ENCODE peak calls at places on chromosomes 13 and 19, in ten cellular contexts. U, Q, T, F, K, M, N, A, X and S are unnamed samples.

GRCh38 chr19:17214531-17215124 is 529 bp upstream of the USE1 start:
- DNase-seq in U (no peak), Q (no peak), T (no peak), F (no peak), K (no peak), M (no peak), N (no peak), A (no peak), X (no peak), S (no peak)

GRCh38 chr13:64718116-64718515 is 2512.0 kb downstream of the PCDH9 start:
- DNase-seq in U (no peak), Q (no peak), T (no peak), F (no peak), K (no peak), M (no peak), N (no peak), A (no peak), X (no peak), S (no peak)

GRCh38 chr13:36840718-36841250 is 21.8 kb downstream of the RFXAP start:
- DNase-seq in U (no peak), Q (no peak), T (no peak), F (no peak), K (no peak), M (no peak), N (no peak), A (no peak), X (no peak), S (no peak)

GRCh38 chr13:112979406-112979902 is 10.4 kb downstream of the MCF2L start:
- DNase-seq in U (no peak), Q (no peak), T (no peak), F (peak), K (no peak), M (no peak), N (no peak), A (no peak), X (no peak), S (no peak)

GRCh38 chr13:107466326-107466725 is 749.0 kb downstream of the LIG4 start:
- DNase-seq in U (peak), Q (no peak), T (no peak), F (no peak), K (no peak), M (no peak), N (no peak), A (no peak), X (no peak), S (peak)

GRCh38 chr13:87884874-87885273 is 213.7 kb downstream of the SLITRK5 start:
- DNase-seq in U (peak), Q (no peak), T (no peak), F (no peak), K (no peak), M (no peak), N (no peak), A (no peak), X (peak), S (no peak)

GRCh38 chr19:48290923-48291700 is 21.2 kb downstream of the ZNF114 start:
- DNase-seq in U (peak), Q (peak), T (peak), F (peak), K (peak), M (no peak), N (peak), A (peak), X (peak), S (peak)

GRCh38 chr13:75437582-75438318 is 44.2 kb downstream of the TBC1D4 start:
- DNase-seq in U (peak), Q (no peak), T (no peak), F (no peak), K (no peak), M (no peak), N (peak), A (no peak), X (peak), S (peak)

GRCh38 chr13:83883061-83883523 is 818 bp upstream of the SLITRK1 start:
- DNase-seq in U (no peak), Q (no peak), T (no peak), F (no peak), K (no peak), M (no peak), N (no peak), A (no peak), X (peak), S (no peak)

GRCh38 chr13:89726690-89727435 is 1620.6 kb upstream of the MIR17HG start:
- DNase-seq in U (peak), Q (peak), T (no peak), F (no peak), K (no peak), M (no peak), N (no peak), A (no peak), X (no peak), S (no peak)

GRCh38 chr13:113584870-113585671 is 518 bp downstream of the TFDP1 start:
- DNase-seq in U (peak), Q (peak), T (no peak), F (no peak), K (no peak), M (no peak), N (peak), A (peak), X (peak), S (no peak)

GRCh38 chr13:50081106-50081898 is 66.1 kb downstream of the KCNRG start:
- DNase-seq in U (no peak), Q (peak), T (peak), F (peak), K (peak), M (no peak), N (no peak), A (peak), X (peak), S (no peak)

GRCh38 chr13:113121928-113122420 is 625 bp upstream of the F10 start:
- DNase-seq in U (no peak), Q (no peak), T (no peak), F (no peak), K (peak), M (no peak), N (no peak), A (no peak), X (no peak), S (no peak)

DNA sequence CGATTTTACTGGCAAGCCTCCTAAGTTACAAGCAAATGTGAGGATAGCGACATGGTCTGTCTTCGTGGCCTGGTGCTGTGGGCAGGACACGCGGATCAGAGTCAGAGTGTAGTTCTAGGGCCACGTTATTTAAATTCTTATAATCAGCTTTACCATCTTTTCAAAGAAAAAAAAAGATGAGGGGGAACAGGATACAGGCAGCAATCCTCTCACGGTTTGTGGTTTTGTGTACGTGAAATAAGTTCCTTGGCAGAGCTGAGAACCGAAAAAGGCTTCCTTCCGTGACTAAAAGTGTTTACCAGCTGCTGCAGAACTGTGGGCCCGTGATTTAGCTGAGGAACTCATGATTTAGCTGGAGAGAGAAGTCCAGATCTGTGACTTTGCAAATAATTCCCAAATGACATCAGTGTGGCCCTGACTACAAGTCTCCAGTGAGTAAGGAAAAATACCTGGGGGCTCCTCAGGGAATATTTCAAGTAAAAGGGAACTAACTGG is 27.2 kb downstream of the RCBTB2 start:
- DNase-seq in U (no peak), Q (no peak), T (peak), F (no peak), K (no peak), M (peak), N (peak), A (no peak), X (no peak), S (peak)
- H3K4me3 ChIP-seq in U (no peak), Q (no peak), T (no peak), F (no peak), K (no peak), M (no peak), N (no peak), A (no peak), X (no peak), S (no peak)

GRCh38 chr13:45174478-45174877 is 26.4 kb downstream of the KCTD4 start:
- DNase-seq in U (no peak), Q (no peak), T (no peak), F (no peak), K (no peak), M (no peak), N (no peak), A (no peak), X (no peak), S (no peak)
- TF ChIP-seq CTCF in U (no peak), Q (no peak), T (no peak), F (no peak), K (no peak), M (no peak), N (no peak), A (no peak), X (no peak), S (no peak)

GRCh38 chr19:8611391-8611883 is 922 bp upstream of the ADAMTS10 start:
- DNase-seq in U (no peak), Q (peak), T (peak), F (no peak), K (peak), M (no peak), N (no peak), A (no peak), X (no peak), S (peak)

GRCh38 chr19:8608858-8609209 is 1.7 kb downstream of the ADAMTS10 start:
- DNase-seq in U (no peak), Q (no peak), T (no peak), F (no peak), K (no peak), M (no peak), N (no peak), A (no peak), X (no peak), S (no peak)

GRCh38 chr19:8610928-8611284 is 391 bp upstream of the ADAMTS10 start:
- DNase-seq in U (no peak), Q (no peak), T (no peak), F (no peak), K (no peak), M (no peak), N (no peak), A (no peak), X (no peak), S (no peak)

GRCh38 chr19:8610041-8610927 is at the start of gene ADAMTS10:
- DNase-seq in U (peak), Q (no peak), T (no peak), F (no peak), K (peak), M (no peak), N (peak), A (no peak), X (peak), S (peak)

GRCh38 chr19:8609210-8610040 is 1.1 kb downstream of the ADAMTS10 start:
- DNase-seq in U (peak), Q (peak), T (no peak), F (no peak), K (peak), M (peak), N (peak), A (peak), X (peak), S (peak)
- H3K4me3 ChIP-seq in U (peak), Q (peak), T (peak), F (no peak), K (peak), M (peak), N (peak), A (peak), X (peak), S (peak)

DNA sequence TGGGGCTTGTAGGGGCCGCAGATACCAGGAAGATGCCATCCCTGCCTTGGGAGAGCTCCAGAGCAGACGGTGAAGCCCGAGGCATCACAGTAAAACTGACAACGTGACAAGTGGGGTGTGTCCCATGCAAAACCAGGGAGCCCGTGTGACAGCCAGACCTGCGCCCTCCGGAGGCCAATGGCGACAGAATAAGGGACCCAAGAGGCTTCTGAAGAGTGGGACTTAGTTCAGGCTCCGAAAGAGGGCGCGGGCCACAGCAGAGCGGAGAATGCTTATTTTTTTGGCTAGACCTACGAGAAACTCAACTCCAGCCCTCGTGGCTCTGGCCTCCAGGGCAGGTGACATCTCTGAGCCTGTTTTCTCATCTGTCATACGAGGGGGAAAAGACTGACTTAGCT is 23.1 kb downstream of the DPP9 start:
- DNase-seq in U (no peak), Q (no peak), T (peak), F (no peak), K (no peak), M (no peak), N (no peak), A (no peak), X (no peak), S (no peak)
- TF ChIP-seq CTCF in U (no peak), Q (no peak), T (no peak), F (no peak), K (no peak), M (no peak), N (no peak), A (no peak), X (no peak), S (no peak)

GRCh38 chr13:111335263-111335662 is 14.8 kb downstream of the TEX29 start:
- DNase-seq in U (no peak), Q (no peak), T (no peak), F (no peak), K (no peak), M (no peak), N (no peak), A (no peak), X (no peak), S (no peak)

GRCh38 chr13:111338841-111339240 is 18.4 kb downstream of the TEX29 start:
- DNase-seq in U (no peak), Q (no peak), T (no peak), F (no peak), K (no peak), M (no peak), N (no peak), A (no peak), X (no peak), S (no peak)

GRCh38 chr13:111337206-111337605 is 16.8 kb downstream of the TEX29 start:
- DNase-seq in U (peak), Q (no peak), T (no peak), F (no peak), K (no peak), M (no peak), N (peak), A (no peak), X (no peak), S (peak)

GRCh38 chr13:111337741-111338140 is 17.3 kb downstream of the TEX29 start:
- DNase-seq in U (peak), Q (no peak), T (no peak), F (no peak), K (no peak), M (no peak), N (no peak), A (no peak), X (no peak), S (peak)

GRCh38 chr13:111336666-111337065 is 16.2 kb downstream of the TEX29 start:
- DNase-seq in U (peak), Q (no peak), T (no peak), F (no peak), K (no peak), M (no peak), N (no peak), A (no peak), X (no peak), S (peak)
- H3K4me3 ChIP-seq in U (no peak), Q (no peak), T (no peak), F (no peak), K (no peak), M (no peak), N (no peak), A (no peak), X (no peak), S (no peak)

GRCh38 chr19:44643605-44644390 is at the start of gene PVR:
- DNase-seq in U (peak), Q (peak), T (no peak), F (peak), K (peak), M (peak), N (peak), A (peak), X (peak), S (peak)
- TF ChIP-seq CTCF in U (no peak), Q (no peak), T (no peak), F (no peak), K (no peak), M (no peak), N (no peak), A (peak), X (peak), S (no peak)

GRCh38 chr19:14474827-14475226 is 327 bp downstream of the PTGER1 start:
- DNase-seq in U (no peak), Q (no peak), T (no peak), F (no peak), K (no peak), M (no peak), N (no peak), A (no peak), X (no peak), S (no peak)
- H3K4me3 ChIP-seq in U (peak), Q (no peak), T (no peak), F (no peak), K (no peak), M (no peak), N (peak), A (peak), X (peak), S (peak)

DNA sequence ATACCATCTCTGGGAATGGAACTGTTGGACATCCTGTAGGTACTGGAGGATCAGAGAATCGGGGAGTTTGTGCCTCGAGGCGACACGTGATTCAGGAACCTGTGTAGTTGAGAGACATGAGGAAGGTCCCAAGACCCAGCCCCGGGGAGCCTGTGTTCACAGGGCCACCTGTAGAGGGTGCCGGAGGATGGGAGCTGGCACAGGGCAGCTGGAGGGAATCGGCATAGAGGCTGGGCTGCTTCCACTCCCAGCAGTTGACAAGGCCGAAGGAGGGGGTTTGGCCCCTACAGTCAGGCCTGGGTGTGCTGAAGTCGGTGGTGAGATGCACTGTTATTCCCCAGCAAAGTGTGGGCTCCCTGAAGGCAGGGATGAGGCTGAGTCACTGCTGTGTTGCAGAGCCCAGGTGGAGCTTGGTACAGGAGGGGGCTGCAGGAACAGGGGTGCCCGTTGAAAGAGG is 2.5 kb upstream of the ISYNA1 start:
- DNase-seq in U (no peak), Q (peak), T (no peak), F (no peak), K (peak), M (no peak), N (no peak), A (no peak), X (no peak), S (no peak)
- TF ChIP-seq CTCF in U (peak), Q (peak), T (no peak), F (no peak), K (no peak), M (no peak), N (peak), A (peak), X (peak), S (peak)

DNA sequence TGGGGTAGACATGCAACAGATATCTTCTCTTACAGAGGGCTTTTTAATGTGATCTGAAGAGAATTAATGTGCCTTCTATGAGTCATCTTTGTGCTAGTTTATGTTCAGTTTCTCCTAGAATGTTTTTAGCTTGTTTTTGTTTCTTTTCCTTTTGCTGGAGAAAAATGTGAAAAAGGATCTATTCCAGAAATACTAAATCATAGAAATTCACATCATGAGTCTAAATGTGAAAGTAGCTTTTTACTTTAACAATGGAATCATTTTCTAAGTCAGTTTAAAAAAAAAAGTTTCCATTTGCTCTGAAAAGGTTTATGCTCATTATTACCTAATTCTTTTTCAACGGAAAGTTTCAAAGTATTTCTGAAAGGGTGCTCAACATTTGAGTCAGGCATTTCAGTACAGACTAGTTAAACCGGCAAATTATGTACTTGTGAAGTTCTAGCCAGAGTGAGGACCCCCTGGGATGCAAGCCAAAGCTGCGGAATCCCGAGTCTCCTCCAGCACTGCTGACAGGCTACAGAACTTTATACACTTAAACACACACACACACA is 72.9 kb downstream of the SPATA13 start:
- DNase-seq in U (peak), Q (no peak), T (no peak), F (no peak), K (no peak), M (no peak), N (no peak), A (no peak), X (peak), S (peak)
- H3K4me3 ChIP-seq in U (peak), Q (no peak), T (no peak), F (no peak), K (no peak), M (no peak), N (peak), A (no peak), X (no peak), S (peak)

GRCh38 chr13:32790731-32791130 is 204.5 kb downstream of the PDS5B start:
- DNase-seq in U (peak), Q (peak), T (no peak), F (no peak), K (no peak), M (no peak), N (no peak), A (no peak), X (peak), S (no peak)
- TF ChIP-seq CTCF in U (no peak), Q (no peak), T (no peak), F (no peak), K (no peak), M (no peak), N (no peak), A (no peak), X (no peak), S (no peak)